ENCODE peak calls at places on chromosomes 5 and 9, in seven cellular contexts. H is M059J; X is GM04503; M is CD4-positive, alpha-beta memory T cell; G is aorta; P is cardiac muscle cell; U is NCI-H69. A is an unnamed sample.
A peak's percentile ranks its signal among the peaks of the same experiment; 100 is the strongest.

GRCh38 chr5:65102826-65103673 is 334.3 kb downstream of the CWC27 start:
- DNase-seq in H (peak; percentile 89), X (no peak), M (peak; percentile 52), G (peak; percentile 88), P (peak; percentile 77), U (peak; percentile 98), A (peak; percentile 41)

GRCh38 chr5:58406394-58406793 is 53.5 kb downstream of the PLK2 start:
- DNase-seq in H (no peak), X (no peak), M (no peak), G (no peak), P (no peak), U (no peak), A (no peak)

GRCh38 chr5:96794757-96795156 is 13.0 kb downstream of the ERAP1 start:
- DNase-seq in H (no peak), X (no peak), M (peak; percentile 71), G (no peak), P (no peak), U (no peak), A (peak; percentile 71)

GRCh38 chr5:18216016-18216415 is 581.8 kb downstream of the TAF11L14 start:
- DNase-seq in H (peak; percentile 3), X (no peak), M (no peak), G (no peak), P (no peak), U (peak; percentile 58), A (peak; percentile 16)

GRCh38 chr9:116149844-116150243 is 3.7 kb upstream of the PAPPA start:
- DNase-seq in H (peak; percentile 30), X (no peak), M (no peak), G (no peak), P (no peak), U (peak; percentile 72), A (peak; percentile 42)

GRCh38 chr9:20209421-20210340 is 412.6 kb downstream of the MLLT3 start:
- DNase-seq in H (no peak), X (no peak), M (peak; percentile 61), G (no peak), P (no peak), U (no peak), A (no peak)

GRCh38 chr9:36150529-36151305 is 14.2 kb downstream of the GLIPR2 start:
- DNase-seq in H (no peak), X (no peak), M (no peak), G (no peak), P (peak; percentile 30), U (no peak), A (no peak)

GRCh38 chr9:91426123-91426745 is 2.6 kb upstream of the NFIL3 start:
- DNase-seq in H (peak; percentile 71), X (no peak), M (no peak), G (no peak), P (peak; percentile 54), U (peak; percentile 64), A (peak; percentile 62)

GRCh38 chr5:80153586-80154126 is 102.2 kb downstream of the SERINC5 start:
- DNase-seq in H (no peak), X (no peak), M (no peak), G (no peak), P (no peak), U (peak; percentile 54), A (no peak)

GRCh38 chr5:163366757-163367156 is 70.6 kb upstream of the CCNG1 start:
- DNase-seq in H (no peak), X (no peak), M (no peak), G (no peak), P (no peak), U (no peak), A (no peak)

GRCh38 chr5:134932508-134932907 is 27.6 kb downstream of the PCBD2 start:
- DNase-seq in H (no peak), X (no peak), M (no peak), G (no peak), P (no peak), U (no peak), A (no peak)

GRCh38 chr9:130426883-130427282 is 17.9 kb upstream of the ASS1 start:
- DNase-seq in H (peak; percentile 78), X (peak; percentile 41), M (no peak), G (peak; percentile 85), P (peak; percentile 65), U (peak; percentile 97), A (peak; percentile 77)

GRCh38 chr9:75712690-75713089 is 177.8 kb upstream of the PCSK5 start:
- DNase-seq in H (peak; percentile 12), X (no peak), M (no peak), G (no peak), P (no peak), U (no peak), A (no peak)

GRCh38 chr5:95114305-95114704 is 170.6 kb downstream of the MCTP1 start:
- DNase-seq in H (no peak), X (no peak), M (no peak), G (no peak), P (no peak), U (no peak), A (no peak)

GRCh38 chr9:7536310-7536939 is 263.2 kb downstream of the DMAC1 start:
- DNase-seq in H (peak; percentile 8), X (no peak), M (no peak), G (peak; percentile 71), P (peak; percentile 80), U (peak; percentile 86), A (peak; percentile 24)

GRCh38 chr5:16913187-16913839 is 22.8 kb downstream of the MYO10 start:
- DNase-seq in H (no peak), X (no peak), M (no peak), G (no peak), P (no peak), U (no peak), A (peak; percentile 83)

GRCh38 chr5:173581408-173582197 is 34.8 kb downstream of the BOD1 start:
- DNase-seq in H (no peak), X (no peak), M (no peak), G (no peak), P (peak; percentile 60), U (peak; percentile 61), A (peak; percentile 70)

GRCh38 chr5:167244583-167244982 is 1046.9 kb upstream of the WWC1 start:
- DNase-seq in H (peak; percentile 19), X (no peak), M (no peak), G (no peak), P (peak; percentile 18), U (peak; percentile 48), A (no peak)

GRCh38 chr5:138054863-138055558 is 22.1 kb upstream of the FAM13B start:
- DNase-seq in H (peak; percentile 25), X (no peak), M (no peak), G (no peak), P (peak; percentile 54), U (peak; percentile 56), A (no peak)

GRCh38 chr5:112373888-112374287 is 45.2 kb downstream of the EPB41L4A start:
- DNase-seq in H (no peak), X (no peak), M (no peak), G (no peak), P (no peak), U (no peak), A (no peak)

GRCh38 chr5:25516136-25516535 is 871.4 kb upstream of the CDH10 start:
- DNase-seq in H (peak; percentile 63), X (no peak), M (no peak), G (no peak), P (no peak), U (peak; percentile 77), A (peak; percentile 39)

GRCh38 chr5:61673007-61673735 is 341.1 kb downstream of the ZSWIM6 start:
- DNase-seq in H (peak; percentile 69), X (no peak), M (no peak), G (no peak), P (no peak), U (peak; percentile 65), A (peak; percentile 77)